ENCODE peak calls at places on chromosomes 7 and 10, in nine cellular contexts. E, N, V, H, F, C, P, O and L are unnamed samples.

GRCh38 chr10:85105614-85106013 is 777.2 kb downstream of the CCSER2 start:
- DNase-seq in E (peak; percentile 37), N (no peak), V (no peak), H (no peak), F (no peak), C (peak; percentile 1), P (no peak), O (no peak), L (no peak)

GRCh38 chr10:97132273-97132672 is 53.5 kb downstream of the SLIT1 start:
- DNase-seq in E (no peak), N (no peak), V (no peak), H (no peak), F (no peak), C (no peak), P (peak; percentile 41), O (no peak), L (no peak)

GRCh38 chr10:12406764-12407400 is 57.5 kb downstream of the CAMK1D start:
- DNase-seq in E (no peak), N (no peak), V (no peak), H (no peak), F (no peak), C (no peak), P (no peak), O (no peak), L (no peak)

GRCh38 chr7:101173752-101174244 is 6.3 kb downstream of the NAT16 start:
- DNase-seq in E (peak; percentile 66), N (peak; percentile 66), V (peak; percentile 41), H (no peak), F (no peak), C (no peak), P (no peak), O (no peak), L (peak; percentile 53)

GRCh38 chr10:120278069-120278468 is 179.0 kb upstream of the PLPP4 start:
- DNase-seq in E (no peak), N (no peak), V (no peak), H (no peak), F (no peak), C (no peak), P (no peak), O (no peak), L (no peak)

GRCh38 chr7:27611043-27611442 is 51.6 kb downstream of the HIBADH start:
- DNase-seq in E (no peak), N (peak; percentile 74), V (peak; percentile 45), H (no peak), F (peak; percentile 33), C (no peak), P (no peak), O (peak; percentile 14), L (no peak)

GRCh38 chr10:10661176-10661575 is 356.5 kb upstream of the CELF2 start:
- DNase-seq in E (no peak), N (no peak), V (peak; percentile 69), H (no peak), F (no peak), C (no peak), P (no peak), O (peak; percentile 59), L (no peak)

GRCh38 chr7:20607216-20607615 is 8.3 kb upstream of the ABCB5 start:
- DNase-seq in E (no peak), N (no peak), V (no peak), H (no peak), F (no peak), C (peak; percentile 93), P (no peak), O (peak; percentile 58), L (no peak)

GRCh38 chr7:128801008-128801407 is 9.2 kb downstream of the CCDC136 start:
- DNase-seq in E (no peak), N (no peak), V (no peak), H (no peak), F (no peak), C (no peak), P (no peak), O (no peak), L (no peak)

GRCh38 chr10:11448190-11448544 is 163.3 kb downstream of the USP6NL start:
- DNase-seq in E (no peak), N (no peak), V (no peak), H (no peak), F (no peak), C (no peak), P (no peak), O (no peak), L (no peak)

GRCh38 chr10:33507662-33508425 is 173.4 kb upstream of the NRP1 start:
- DNase-seq in E (no peak), N (no peak), V (peak; percentile 64), H (no peak), F (no peak), C (no peak), P (no peak), O (peak; percentile 47), L (no peak)

GRCh38 chr7:90834771-90835170 is 238.7 kb downstream of the CDK14 start:
- DNase-seq in E (no peak), N (no peak), V (no peak), H (no peak), F (no peak), C (no peak), P (no peak), O (no peak), L (no peak)

GRCh38 chr10:91049961-91050360 is 129.1 kb upstream of the ANKRD1 start:
- DNase-seq in E (no peak), N (peak; percentile 6), V (peak; percentile 38), H (no peak), F (no peak), C (no peak), P (no peak), O (no peak), L (no peak)

GRCh38 chr7:106344861-106345260 is 60.1 kb upstream of the NAMPT start:
- DNase-seq in E (no peak), N (peak; percentile 62), V (peak; percentile 93), H (no peak), F (peak; percentile 88), C (no peak), P (no peak), O (peak; percentile 15), L (no peak)

GRCh38 chr7:110502893-110503465 is 587.9 kb upstream of the LRRN3 start:
- DNase-seq in E (no peak), N (peak; percentile 25), V (peak; percentile 62), H (no peak), F (no peak), C (no peak), P (no peak), O (peak; percentile 80), L (peak; percentile 12)

GRCh38 chr10:33706191-33706590 is 371.7 kb upstream of the NRP1 start:
- DNase-seq in E (no peak), N (peak; percentile 85), V (peak; percentile 55), H (peak; percentile 42), F (peak; percentile 99), C (no peak), P (no peak), O (peak; percentile 58), L (peak; percentile 45)

GRCh38 chr10:7027913-7028808 is 382.7 kb downstream of the SFMBT2 start:
- DNase-seq in E (no peak), N (peak; percentile 4), V (peak; percentile 1), H (no peak), F (peak; percentile 55), C (no peak), P (no peak), O (peak; percentile 86), L (no peak)

GRCh38 chr10:102420443-102420809 is 210 bp upstream of the FBXL15 start:
- DNase-seq in E (peak; percentile 89), N (no peak), V (no peak), H (no peak), F (no peak), C (no peak), P (no peak), O (no peak), L (no peak)

GRCh38 chr7:19117081-19117869 is at the start of gene TWIST1:
- DNase-seq in E (peak; percentile 70), N (peak; percentile 98), V (peak; percentile 97), H (peak; percentile 58), F (peak; percentile 96), C (no peak), P (peak; percentile 76), O (peak; percentile 75), L (peak; percentile 75)

GRCh38 chr7:106205621-106206222 is 79.1 kb downstream of the NAMPT start:
- DNase-seq in E (no peak), N (peak; percentile 47), V (peak; percentile 45), H (no peak), F (peak; percentile 71), C (peak; percentile 43), P (no peak), O (peak; percentile 34), L (no peak)